ENCODE peak calls at places on chromosomes 2 and 18, in seven cellular contexts. C is stimulated activated CD8-positive, alpha-beta memory T cell treated with anti-CD3 and anti-CD28 coated beads, Interleukin-7, amount 100 ng/mL, for 4 hours; W is activated T-cell treated with anti-CD3 and anti-CD28 coated beads, Interleukin-2, amount 50 U/mL, for 4 hours; B is fibroblast of lung; P is amygdala; F is HCT116; R is GM20000. V is an unnamed sample.

GRCh38 chr18:32383040-32383819 is 87.5 kb downstream of the GAREM1 start:
- DNase-seq in R (no peak), C (no peak), W (no peak), F (peak), P (no peak), B (peak), V (no peak)

GRCh38 chr2:213036836-213037235 is 114.6 kb downstream of the IKZF2 start:
- DNase-seq in C (no peak), P (no peak), B (peak), W (no peak), F (no peak), R (no peak), V (no peak)

GRCh38 chr2:72149556-72150156 is 2.0 kb upstream of the CYP26B1 start:
- DNase-seq in R (no peak), W (no peak), C (no peak), F (no peak), B (peak), P (no peak), V (no peak)

GRCh38 chr2:102336502-102336945 is 19.1 kb upstream of the IL18R1 start:
- DNase-seq in W (no peak), P (no peak), R (no peak), B (no peak), F (no peak), C (no peak), V (no peak)

GRCh38 chr2:112483821-112484220 is 1.9 kb downstream of the TTL start:
- DNase-seq in B (no peak), W (no peak), P (no peak), C (no peak), R (no peak), F (no peak), V (no peak)

GRCh38 chr18:74534150-74534969 is at the start of gene CNDP1:
- DNase-seq in B (no peak), F (no peak), R (no peak), W (no peak), C (no peak), P (peak), V (no peak)

GRCh38 chr2:102910724-102911123 is 148.9 kb downstream of the TMEM182 start:
- DNase-seq in B (no peak), P (no peak), W (no peak), F (no peak), R (no peak), C (no peak), V (no peak)

GRCh38 chr2:37367984-37368383 is 23.6 kb downstream of the QPCT start:
- DNase-seq in F (no peak), R (no peak), B (no peak), W (peak), P (no peak), C (peak), V (no peak)

GRCh38 chr2:85017436-85018048 is 46.6 kb downstream of the KCMF1 start:
- DNase-seq in F (no peak), P (no peak), W (no peak), C (no peak), B (no peak), R (no peak), V (no peak)

GRCh38 chr2:235553291-235553690 is 59.4 kb downstream of the AGAP1 start:
- DNase-seq in C (no peak), W (no peak), R (no peak), B (no peak), F (no peak), P (no peak), V (no peak)

GRCh38 chr2:41869542-41870256 is 178.1 kb upstream of the PKDCC start:
- DNase-seq in R (peak), F (peak), C (peak), P (peak), B (peak), W (peak), V (peak)

GRCh38 chr2:104872866-104873688 is 19.2 kb downstream of the POU3F3 start:
- DNase-seq in B (peak), F (peak), W (no peak), R (peak), P (peak), C (peak), V (no peak)

GRCh38 chr2:149125031-149125725 is 86.7 kb downstream of the LYPD6B start:
- DNase-seq in C (no peak), R (no peak), W (no peak), F (no peak), P (no peak), B (no peak), V (no peak)

GRCh38 chr2:127573298-127573697 is 37.8 kb downstream of the MYO7B start:
- DNase-seq in P (no peak), C (no peak), W (no peak), R (no peak), B (no peak), F (no peak), V (no peak)